ENCODE peak calls at places on chromosomes 7 and 10, in six cellular contexts. Q is NCI-H2081, X is RWPE1, G is AG10803, O is iris pigment epithelial cell, T is neuronal stem cell. Z is an unnamed sample.

GRCh38 chr7:9149499-9150082 is 716.2 kb downstream of the NXPH1 start:
- DNase-seq in X (peak; percentile 7), T (no peak), O (no peak), G (no peak), Q (no peak), Z (no peak)

GRCh38 chr10:13839430-13839986 is 252.7 kb downstream of the PRPF18 start:
- DNase-seq in O (peak; percentile 89), T (no peak), G (peak; percentile 75), Q (no peak), X (peak; percentile 21), Z (no peak)

GRCh38 chr10:102435529-102436233 is 3.3 kb upstream of the CUEDC2 start:
- DNase-seq in O (peak; percentile 21), G (no peak), Q (no peak), X (no peak), T (no peak), Z (no peak)

GRCh38 chr10:80924063-80924952 is 386.6 kb downstream of the SH2D4B start:
- DNase-seq in X (peak; percentile 30), O (peak; percentile 24), G (peak; percentile 26), Q (peak; percentile 1), T (peak; percentile 62), Z (no peak)

GRCh38 chr7:144513332-144513731 is 109.8 kb upstream of the NOBOX start:
- DNase-seq in X (peak; percentile 3), O (peak; percentile 5), Q (peak; percentile 73), G (no peak), T (peak; percentile 23), Z (no peak)

GRCh38 chr10:102581401-102581800 is 62.9 kb upstream of the TRIM8 start:
- DNase-seq in G (no peak), X (no peak), O (no peak), T (no peak), Q (no peak), Z (no peak)

GRCh38 chr10:11106621-11107374 is 89.1 kb downstream of the CELF2 start:
- DNase-seq in Q (peak; percentile 4), O (no peak), T (no peak), X (no peak), G (no peak), Z (no peak)

GRCh38 chr10:114501650-114502049 is 97.3 kb upstream of the AFAP1L2 start:
- DNase-seq in T (no peak), Q (no peak), O (no peak), X (no peak), G (no peak), Z (no peak)

GRCh38 chr7:129831424-129832058 is 121.2 kb downstream of the UBE2H start:
- DNase-seq in X (peak; percentile 75), G (peak; percentile 93), T (peak; percentile 42), Q (no peak), O (peak; percentile 95), Z (no peak)

GRCh38 chr7:100897111-100897608 is 1.5 kb upstream of the ACHE start:
- DNase-seq in Q (peak; percentile 24), X (no peak), G (no peak), O (peak; percentile 11), T (no peak), Z (no peak)

GRCh38 chr7:81111358-81111757 is 192.5 kb upstream of the SEMA3C start:
- DNase-seq in T (no peak), G (peak; percentile 98), O (peak; percentile 99), Q (no peak), X (peak; percentile 35), Z (no peak)

GRCh38 chr7:115145512-115145911 is 223.6 kb downstream of the MDFIC start:
- DNase-seq in Q (no peak), O (peak; percentile 70), G (peak; percentile 92), T (no peak), X (no peak), Z (no peak)